ENCODE peak calls at places on chromosomes 1 and 21, in seven cellular contexts. T is OCI-LY7; W is CD8-positive, alpha-beta T cell; H is neural crest cell; S is glutamatergic neuron; Y is GM23338; C is tibial nerve. E is an unnamed sample.
A peak's percentile ranks its signal among the peaks of the same experiment; 100 is the strongest.

GRCh38 chr1:100794719-100795645 is 75.4 kb downstream of the VCAM1 start:
- DNase-seq in Y (no peak), C (no peak), W (no peak), T (no peak), H (no peak), S (no peak), E (no peak)

GRCh38 chr1:173422456-173422976 is 54.6 kb upstream of the PRDX6 start:
- DNase-seq in T (no peak), C (no peak), Y (no peak), S (no peak), H (no peak), W (no peak), E (peak; percentile 81)

GRCh38 chr1:24909388-24909898 is 20.6 kb downstream of the RUNX3 start:
- DNase-seq in S (peak; percentile 52), C (no peak), W (no peak), H (peak; percentile 60), T (no peak), Y (peak; percentile 95), E (peak; percentile 68)

GRCh38 chr21:43603230-43603626 is 56.1 kb downstream of the HSF2BP start:
- DNase-seq in W (no peak), S (no peak), C (no peak), T (no peak), Y (no peak), H (no peak), E (peak; percentile 64)

GRCh38 chr1:29684141-29684540 is 447.8 kb downstream of the PTPRU start:
- DNase-seq in W (no peak), C (no peak), Y (no peak), S (no peak), H (no peak), T (no peak), E (no peak)

GRCh38 chr1:154404511-154404931 is 622 bp upstream of the IL6R start:
- DNase-seq in T (no peak), W (no peak), H (no peak), Y (no peak), C (no peak), S (no peak), E (no peak)

GRCh38 chr1:211920602-211921226 is 90.2 kb upstream of the LPGAT1 start:
- DNase-seq in C (no peak), T (no peak), H (no peak), Y (no peak), S (no peak), W (no peak), E (no peak)

GRCh38 chr1:217953330-217953729 is 322.2 kb downstream of the SPATA17 start:
- DNase-seq in Y (no peak), W (no peak), C (no peak), S (no peak), T (no peak), H (no peak), E (no peak)

GRCh38 chr1:2045468-2046224 is 4.6 kb upstream of the PRKCZ start:
- DNase-seq in S (no peak), W (no peak), H (no peak), T (no peak), C (no peak), Y (no peak), E (no peak)

GRCh38 chr21:35179990-35180557 is 131.0 kb upstream of the RUNX1 start:
- DNase-seq in T (no peak), W (no peak), S (no peak), Y (no peak), H (no peak), C (no peak), E (no peak)

GRCh38 chr1:68046885-68047658 is 3.4 kb downstream of the DIRAS3 start:
- DNase-seq in C (no peak), Y (no peak), H (no peak), S (no peak), W (no peak), T (no peak), E (no peak)

GRCh38 chr21:45329261-45330074 is 41.8 kb upstream of the POFUT2 start:
- DNase-seq in Y (no peak), W (no peak), S (no peak), H (no peak), T (no peak), C (no peak), E (no peak)

GRCh38 chr1:63317007-63317813 is 5.2 kb upstream of the FOXD3 start:
- DNase-seq in Y (peak; percentile 98), S (peak; percentile 84), H (peak; percentile 67), T (peak; percentile 86), W (no peak), C (no peak), E (peak; percentile 72)

GRCh38 chr1:29640428-29640785 is 404.1 kb downstream of the PTPRU start:
- DNase-seq in H (no peak), C (no peak), W (no peak), Y (no peak), T (peak; percentile 21), S (no peak), E (no peak)

GRCh38 chr1:244112646-244113045 is 61.6 kb downstream of the ZBTB18 start:
- DNase-seq in C (no peak), W (no peak), T (no peak), Y (no peak), S (no peak), H (no peak), E (no peak)

GRCh38 chr21:37796011-37796410 is 120.2 kb downstream of the KCNJ6 start:
- DNase-seq in Y (no peak), W (no peak), H (no peak), T (no peak), C (no peak), S (no peak), E (no peak)

GRCh38 chr1:94083653-94084052 is 37.3 kb downstream of the ABCA4 start:
- DNase-seq in H (no peak), C (no peak), S (no peak), T (no peak), W (no peak), Y (no peak), E (no peak)

GRCh38 chr1:193417420-193417819 is 231.0 kb upstream of the B3GALT2 start:
- DNase-seq in Y (no peak), H (no peak), W (peak; percentile 9), T (no peak), C (no peak), S (no peak), E (no peak)

GRCh38 chr1:211527006-211527405 is 35.0 kb upstream of the RD3 start:
- DNase-seq in Y (no peak), H (no peak), T (peak; percentile 21), C (no peak), W (no peak), S (no peak), E (no peak)

GRCh38 chr1:40780678-40781613 is 2.6 kb upstream of the KCNQ4 start:
- DNase-seq in H (no peak), C (no peak), S (no peak), W (no peak), T (no peak), Y (no peak), E (no peak)

GRCh38 chr1:40783001-40783905 is at the start of gene KCNQ4:
- DNase-seq in W (no peak), C (no peak), Y (peak; percentile 84), T (no peak), H (peak; percentile 31), S (peak; percentile 64), E (no peak)

GRCh38 chr1:40784141-40784770 is 669 bp downstream of the KCNQ4 start:
- DNase-seq in S (peak; percentile 55), C (no peak), T (no peak), W (no peak), Y (peak; percentile 65), H (no peak), E (no peak)

GRCh38 chr1:40781614-40781971 is 2.0 kb upstream of the KCNQ4 start:
- DNase-seq in T (no peak), C (no peak), W (no peak), H (no peak), Y (no peak), S (no peak), E (no peak)

GRCh38 chr1:40782371-40782956 is 1.1 kb upstream of the KCNQ4 start:
- DNase-seq in Y (peak; percentile 73), T (no peak), S (peak; percentile 73), W (no peak), C (no peak), H (no peak), E (no peak)
- TF ChIP-seq CTCF in Y (peak; percentile 30), T (peak; percentile 16), S (no peak), W (no peak), C (no peak), H (peak; percentile 35), E (no peak)

GRCh38 chr1:87334351-87335174 is 5.9 kb downstream of the LMO4 start:
- DNase-seq in Y (peak; percentile 78), W (no peak), T (peak; percentile 30), H (peak; percentile 46), C (no peak), S (peak; percentile 50), E (no peak)

GRCh38 chr1:87333692-87334347 is 5.1 kb downstream of the LMO4 start:
- DNase-seq in T (no peak), Y (no peak), W (no peak), H (no peak), S (no peak), C (no peak), E (no peak)

GRCh38 chr1:87337606-87338005 is 8.9 kb downstream of the LMO4 start:
- DNase-seq in Y (no peak), S (no peak), W (no peak), C (no peak), H (no peak), T (no peak), E (no peak)

GRCh38 chr1:87336623-87337067 is 8.0 kb downstream of the LMO4 start:
- DNase-seq in H (no peak), Y (no peak), C (no peak), T (no peak), W (no peak), S (no peak), E (no peak)

GRCh38 chr1:87335175-87335992 is 6.7 kb downstream of the LMO4 start:
- DNase-seq in C (peak; percentile 34), S (peak; percentile 70), H (peak; percentile 42), T (peak; percentile 77), Y (peak; percentile 72), W (peak; percentile 51), E (peak; percentile 72)
- TF ChIP-seq CTCF in C (peak; percentile 10), S (no peak), H (peak; percentile 46), T (peak; percentile 19), Y (no peak), W (no peak), E (no peak)

DNA sequence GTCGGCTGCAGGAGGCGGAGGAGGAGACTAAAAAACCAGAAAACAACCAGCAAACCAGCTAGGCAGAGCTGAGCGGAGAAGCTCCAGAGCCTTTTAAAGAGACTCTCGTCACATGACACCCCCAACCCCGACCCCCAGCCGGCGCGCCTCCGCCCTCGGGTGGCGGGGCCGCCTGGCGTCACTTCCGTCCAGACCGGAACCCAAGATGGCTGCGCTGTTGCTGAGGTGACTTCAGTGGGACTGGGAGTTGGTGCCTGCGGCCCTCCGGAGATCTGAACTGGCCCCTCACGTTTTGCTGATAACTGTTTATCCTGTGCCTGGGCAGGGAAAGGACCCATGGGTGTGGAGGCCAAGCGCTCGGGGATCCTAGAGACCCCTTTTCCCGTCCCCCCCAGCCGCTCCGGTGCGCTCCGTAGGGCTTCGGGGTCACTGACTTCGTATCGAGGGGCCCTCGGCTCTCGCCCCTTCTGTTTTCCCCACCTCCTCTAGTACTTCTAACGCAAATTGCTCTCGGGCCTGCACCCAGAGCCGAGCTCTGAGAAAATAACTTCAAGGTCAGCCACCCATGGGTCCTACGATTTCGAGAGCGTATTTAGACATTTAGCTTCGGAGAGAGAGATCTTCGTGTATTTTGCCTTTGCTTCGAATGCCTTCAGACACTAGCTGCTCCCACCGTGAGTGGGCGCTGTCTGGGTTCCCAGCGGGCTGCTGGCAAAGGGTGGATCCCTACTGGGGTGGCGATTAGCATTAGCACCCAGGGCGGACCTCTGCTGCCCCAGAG is at the start of gene SDHC:
- DNase-seq in S (peak; percentile 92), H (peak; percentile 83), C (peak; percentile 75), T (peak; percentile 89), W (peak; percentile 87), Y (peak; percentile 96), E (peak; percentile 85)
- TF ChIP-seq CTCF in S (no peak), H (peak; percentile 58), C (no peak), T (peak; percentile 80), W (peak; percentile 38), Y (peak; percentile 54), E (peak; percentile 46)

GRCh38 chr1:102550729-102551384 is 554.1 kb upstream of the OLFM3 start:
- DNase-seq in S (peak; percentile 12), Y (peak; percentile 78), W (no peak), C (no peak), H (no peak), T (peak; percentile 46), E (no peak)
- TF ChIP-seq CTCF in S (peak; percentile 17), Y (peak; percentile 67), W (no peak), C (no peak), H (peak; percentile 49), T (peak; percentile 68), E (no peak)

E was measured in CD14-positive monocyte.